ENCODE peak calls at places on chromosomes 11 and 22, in six cellular contexts. T is upper lobe of left lung, U is sigmoid colon, D is H1, M is suprapubic skin, X is A549. I is an unnamed sample.

GRCh38 chr22:28909375-28909774 is 26.0 kb downstream of the ZNRF3 start:
- DNase-seq in M (no peak), D (no peak), U (no peak), X (no peak), T (no peak), I (no peak)

GRCh38 chr22:24867327-24868022 is 61.5 kb downstream of the SGSM1 start:
- DNase-seq in T (no peak), X (no peak), M (no peak), U (no peak), D (no peak), I (no peak)

GRCh38 chr11:11387201-11387600 is 34.2 kb upstream of the CSNK2A3 start:
- DNase-seq in T (no peak), U (no peak), X (no peak), D (no peak), M (no peak), I (no peak)

GRCh38 chr11:46560300-46561025 is 33.4 kb downstream of the AMBRA1 start:
- DNase-seq in D (no peak), U (no peak), X (no peak), T (no peak), M (no peak), I (no peak)

GRCh38 chr11:44143987-44144909 is 48.8 kb downstream of the EXT2 start:
- DNase-seq in U (no peak), X (no peak), T (no peak), D (no peak), M (no peak), I (no peak)

GRCh38 chr11:35617687-35618496 is at the start of gene FJX1:
- DNase-seq in T (peak; percentile 88), D (peak; percentile 44), U (peak; percentile 82), M (peak; percentile 68), X (peak; percentile 83), I (peak; percentile 77)

GRCh38 chr11:117828641-117829368 is 4.3 kb upstream of the FXYD2 start:
- DNase-seq in X (peak; percentile 29), D (no peak), U (peak; percentile 84), M (peak; percentile 72), T (peak; percentile 70), I (peak; percentile 69)

GRCh38 chr11:17564687-17565042 is 17.6 kb downstream of the OTOG start:
- DNase-seq in X (peak; percentile 10), M (no peak), T (no peak), U (no peak), D (no peak), I (no peak)

GRCh38 chr11:47332303-47332711 is 20.2 kb downstream of the MYBPC3 start:
- DNase-seq in M (no peak), T (no peak), U (no peak), D (no peak), X (no peak), I (no peak)

GRCh38 chr22:50190182-50190951 is 4.7 kb downstream of the TRABD start:
- DNase-seq in M (peak; percentile 88), D (peak; percentile 44), T (peak; percentile 95), U (peak; percentile 87), X (peak; percentile 74), I (peak; percentile 64)

GRCh38 chr11:60939301-60939700 is 12.7 kb downstream of the SLC15A3 start:
- DNase-seq in U (no peak), X (no peak), M (no peak), T (no peak), D (no peak), I (no peak)

GRCh38 chr11:110463153-110463552 is 33.4 kb downstream of the FDX1 start:
- DNase-seq in T (peak; percentile 41), U (no peak), M (no peak), X (peak; percentile 41), D (peak; percentile 17), I (peak; percentile 47)

GRCh38 chr11:115924744-115925567 is 420.7 kb upstream of the CADM1 start:
- DNase-seq in U (no peak), D (no peak), M (no peak), T (no peak), X (no peak), I (no peak)

GRCh38 chr11:17013548-17014320 is 480 bp downstream of the PLEKHA7 start:
- DNase-seq in D (no peak), U (peak; percentile 62), T (peak; percentile 92), X (no peak), M (no peak), I (peak; percentile 47)

GRCh38 chr22:49717322-49717919 is 110.3 kb downstream of the BRD1 start:
- DNase-seq in M (no peak), X (no peak), T (no peak), D (no peak), U (no peak), I (no peak)

GRCh38 chr11:1401656-1402221 is 12.0 kb downstream of the BRSK2 start:
- DNase-seq in T (peak; percentile 87), X (peak; percentile 36), M (no peak), U (no peak), D (no peak), I (peak; percentile 68)

GRCh38 chr11:78564889-78565467 is 9.7 kb downstream of the NARS2 start:
- DNase-seq in T (no peak), M (no peak), D (no peak), X (no peak), U (no peak), I (no peak)

GRCh38 chr11:132008872-132009271 is 638.5 kb downstream of the NTM start:
- DNase-seq in T (no peak), X (no peak), D (no peak), M (no peak), U (no peak), I (no peak)

GRCh38 chr11:132005874-132006273 is 635.5 kb downstream of the NTM start:
- DNase-seq in U (no peak), X (no peak), M (no peak), T (no peak), D (no peak), I (no peak)

GRCh38 chr11:132008226-132008625 is 637.8 kb downstream of the NTM start:
- DNase-seq in D (no peak), U (no peak), X (no peak), T (no peak), M (no peak), I (no peak)

DNA sequence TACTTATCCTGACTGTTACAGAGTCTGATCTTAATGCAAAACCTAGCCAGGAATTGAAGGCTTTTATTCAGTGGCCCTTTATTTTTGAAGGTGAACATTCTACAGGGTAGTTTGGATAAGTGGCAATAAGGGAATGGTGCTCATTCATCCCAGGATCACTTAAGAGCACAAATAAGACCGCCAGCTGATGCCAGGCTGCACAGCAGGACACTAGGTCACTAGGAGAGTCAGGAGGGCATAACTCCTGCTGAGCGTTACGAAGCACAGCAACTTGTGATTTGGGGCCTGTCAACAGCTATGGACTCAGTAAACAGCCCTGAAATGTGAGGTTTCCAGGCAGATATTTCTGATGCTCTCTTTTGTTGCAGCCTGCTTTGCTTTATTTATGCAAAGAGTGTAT is 636.8 kb downstream of the NTM start:
- DNase-seq in D (no peak), U (no peak), X (no peak), M (no peak), T (no peak), I (no peak)
- TF ChIP-seq EP300 in D (no peak), U (no peak), X (no peak), M (no peak), T (no peak), I (no peak)

GRCh38 chr22:41074061-41074460 is 18.3 kb upstream of the EP300 start:
- DNase-seq in X (no peak), U (no peak), T (no peak), D (no peak), M (no peak), I (no peak)

GRCh38 chr22:41075946-41076345 is 16.4 kb upstream of the EP300 start:
- DNase-seq in T (no peak), M (no peak), D (no peak), U (no peak), X (no peak), I (no peak)

GRCh38 chr22:41074941-41075710 is 17.3 kb upstream of the EP300 start:
- DNase-seq in M (no peak), D (no peak), U (no peak), T (peak; percentile 52), X (no peak), I (no peak)

GRCh38 chr22:41076857-41077256 is 15.5 kb upstream of the EP300 start:
- DNase-seq in T (no peak), X (no peak), D (no peak), U (no peak), M (no peak), I (no peak)

DNA sequence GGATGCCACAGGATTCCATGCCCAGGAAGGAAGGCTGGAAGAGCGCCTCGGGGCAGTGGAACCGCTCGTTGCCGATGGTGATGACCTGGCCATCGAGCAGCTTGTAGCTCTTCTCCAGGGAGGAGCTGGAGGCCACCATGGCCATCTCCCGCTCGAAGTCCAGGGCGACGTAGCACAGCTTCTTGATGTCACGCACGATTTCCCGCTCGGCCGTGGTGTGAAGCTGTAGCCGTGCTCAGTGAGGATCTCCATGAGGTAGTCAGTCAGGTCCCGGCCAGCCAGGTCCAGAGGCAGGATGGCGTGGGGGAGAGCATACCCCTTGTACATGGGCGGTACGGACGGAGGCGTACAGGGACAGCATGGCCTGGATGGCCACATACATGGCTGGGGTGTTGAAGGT is 17.9 kb upstream of the EP300 start:
- DNase-seq in U (no peak), X (no peak), T (peak; percentile 54), D (no peak), M (no peak), I (no peak)
- H3K4me3 ChIP-seq in U (no peak overlapping the region), X (no peak overlapping the region), T (no peak overlapping the region), D (no peak overlapping the region), M (no peak overlapping the region), I (no peak overlapping the region)

DNA sequence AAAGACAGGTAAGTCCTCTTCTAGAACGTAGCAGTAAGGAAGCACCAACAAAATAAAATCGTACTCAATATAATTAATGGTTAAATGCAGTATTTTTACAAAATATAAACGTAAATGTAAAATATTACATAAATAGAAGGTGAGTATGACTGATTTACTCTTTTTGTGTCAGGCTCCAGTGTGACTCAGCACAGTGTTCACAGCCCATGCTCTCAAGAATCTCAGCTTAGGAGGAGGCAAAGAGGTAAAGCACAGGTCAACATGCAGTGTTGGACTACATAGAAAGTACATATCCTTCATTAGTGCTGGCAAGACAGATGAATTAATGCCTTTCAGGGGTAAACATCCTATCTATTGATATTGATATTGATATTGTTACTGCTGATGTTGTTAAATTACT is 2050.6 kb upstream of the RAG2 start:
- DNase-seq in X (no peak), D (no peak), T (no peak), U (no peak), M (no peak), I (no peak)
- H3K4me1 ChIP-seq in X (no peaks in the 10 kb centered on the region), D (no peaks in the 10 kb centered on the region), T (no peaks in the 10 kb centered on the region), U (no peaks in the 10 kb centered on the region), M (no peaks in the 10 kb centered on the region), I (no peaks in the 10 kb centered on the region)

DNA sequence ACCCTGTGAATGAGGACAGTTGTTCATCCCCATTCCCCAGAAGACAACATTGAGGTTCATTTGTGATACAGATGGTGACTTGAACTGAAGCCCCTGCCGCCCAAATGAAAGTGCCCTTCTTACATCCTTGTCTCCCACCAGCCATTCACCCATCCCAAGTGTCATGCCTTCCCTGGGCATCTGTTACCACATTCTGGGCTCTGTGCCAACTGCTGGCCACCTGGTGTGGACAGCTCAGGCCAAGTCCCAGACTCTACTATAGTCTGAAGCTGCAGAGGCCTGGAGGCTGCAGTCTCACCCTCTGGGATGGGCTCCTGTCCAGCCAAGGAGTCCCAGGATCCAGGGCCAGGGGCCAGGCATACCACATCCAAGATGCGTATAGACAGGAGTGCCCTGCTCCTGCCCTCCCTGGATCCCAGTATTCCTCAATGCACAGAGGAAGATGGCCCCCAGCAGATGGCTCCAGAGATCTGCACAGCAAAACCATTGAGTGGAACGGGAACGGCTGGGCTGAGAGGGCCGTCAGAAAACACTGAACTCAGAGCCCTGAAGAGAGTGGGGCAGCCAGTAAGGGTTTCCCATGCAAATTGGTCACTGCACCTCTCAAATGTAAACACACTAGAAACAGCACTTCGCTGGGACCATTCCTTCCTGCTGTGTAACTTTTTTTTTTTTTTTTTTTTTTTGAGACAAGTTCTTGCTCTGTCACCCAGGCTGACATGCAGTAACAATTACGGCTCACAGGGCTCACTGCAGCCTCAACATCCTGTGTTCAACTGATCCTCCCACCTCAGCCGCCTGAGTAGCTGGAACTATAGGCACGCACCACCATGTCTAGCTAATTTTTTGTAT is 22.8 kb downstream of the ARRB1 start:
- DNase-seq in U (peak; percentile 88), X (peak; percentile 85), T (no peak), M (peak; percentile 79), D (no peak), I (peak; percentile 72)
- TF ChIP-seq EP300 in U (no peak), X (no peak), T (no peak), M (no peak), D (no peak), I (no peak)

I was measured in ovary.